ENCODE peak calls at places on chromosomes 6 and 20, in five cellular contexts. L, R, O, P and Y are unnamed samples.

GRCh38 chr20:5001174-5002076 is at the start of gene SLC23A2:
- DNase-seq in L (peak; percentile 83), R (no peak), O (peak; percentile 78), P (peak; percentile 61), Y (peak; percentile 53)

GRCh38 chr6:43940393-43941087 is 170.5 kb downstream of the VEGFA start:
- DNase-seq in L (no peak), R (no peak), O (no peak), P (no peak), Y (no peak)

GRCh38 chr6:4956625-4957024 is 47.2 kb downstream of the RPP40 start:
- DNase-seq in L (no peak), R (no peak), O (no peak), P (no peak), Y (no peak)

GRCh38 chr6:124223596-124223995 is 419.9 kb downstream of the NKAIN2 start:
- DNase-seq in L (no peak), R (peak; percentile 35), O (no peak), P (no peak), Y (no peak)

GRCh38 chr6:35757461-35758123 is 18.8 kb upstream of the CLPSL2 start:
- DNase-seq in L (no peak), R (no peak), O (peak; percentile 68), P (peak; percentile 25), Y (no peak)

GRCh38 chr20:2005359-2005758 is 11.5 kb upstream of the PDYN start:
- DNase-seq in L (no peak), R (no peak), O (no peak), P (no peak), Y (no peak)

GRCh38 chr6:48048460-48049146 is 62.4 kb downstream of the PTCHD4 start:
- DNase-seq in L (no peak), R (no peak), O (no peak), P (no peak), Y (no peak)

GRCh38 chr20:407097-407952 is 774 bp upstream of the RBCK1 start:
- DNase-seq in L (peak; percentile 58), R (no peak), O (peak; percentile 92), P (peak; percentile 83), Y (peak; percentile 77)

GRCh38 chr20:2379511-2380229 is 1.0 kb upstream of the TGM6 start:
- DNase-seq in L (no peak), R (no peak), O (no peak), P (no peak), Y (no peak)

GRCh38 chr20:58659841-58660240 is 8.8 kb downstream of the STX16 start:
- DNase-seq in L (no peak), R (no peak), O (no peak), P (no peak), Y (no peak)

GRCh38 chr6:35622283-35622682 is 66.4 kb downstream of the FKBP5 start:
- DNase-seq in L (no peak), R (no peak), O (no peak), P (no peak), Y (no peak)

GRCh38 chr20:1014471-1014870 is 12.4 kb upstream of the RSPO4 start:
- DNase-seq in L (no peak), R (no peak), O (no peak), P (no peak), Y (no peak)

GRCh38 chr20:1396264-1396663 is 3.4 kb upstream of the FKBP1A start:
- DNase-seq in L (no peak), R (no peak), O (no peak), P (no peak), Y (no peak)

GRCh38 chr6:16706029-16706428 is 55.2 kb downstream of the ATXN1 start:
- DNase-seq in L (no peak), R (no peak), O (no peak), P (no peak), Y (no peak)

GRCh38 chr6:97059473-97059872 is 134.9 kb downstream of the KLHL32 start:
- DNase-seq in L (peak; percentile 41), R (no peak), O (peak; percentile 68), P (no peak), Y (no peak)

GRCh38 chr6:35259946-35260626 is 551 bp downstream of the ZNF76 start:
- DNase-seq in L (peak; percentile 93), R (peak; percentile 27), O (peak; percentile 86), P (no peak), Y (no peak)

GRCh38 chr6:19303381-19303780 is 533.8 kb upstream of the ID4 start:
- DNase-seq in L (no peak), R (no peak), O (no peak), P (no peak), Y (no peak)

GRCh38 chr6:9647043-9647520 is 767.8 kb downstream of the TFAP2A start:
- DNase-seq in L (no peak), R (no peak), O (no peak), P (no peak), Y (no peak)

GRCh38 chr6:105900120-105900937 is 185.8 kb upstream of the PRDM1 start:
- DNase-seq in L (no peak), R (peak; percentile 18), O (no peak), P (no peak), Y (no peak)

GRCh38 chr6:138972226-138972665 is 15.8 kb downstream of the REPS1 start:
- DNase-seq in L (no peak), R (no peak), O (no peak), P (no peak), Y (peak; percentile 9)

GRCh38 chr20:25247100-25247665 is 702 bp upstream of the PYGB start:
- DNase-seq in L (no peak), R (no peak), O (no peak), P (peak; percentile 52), Y (peak; percentile 75)

GRCh38 chr6:144515761-144516160 is 230.6 kb downstream of the UTRN start:
- DNase-seq in L (no peak), R (no peak), O (no peak), P (no peak), Y (no peak)

GRCh38 chr20:7627734-7628663 is 312.3 kb downstream of the HAO1 start:
- DNase-seq in L (no peak), R (no peak), O (no peak), P (no peak), Y (no peak)

GRCh38 chr6:155150967-155151671 is 112.7 kb upstream of the CLDN20 start:
- DNase-seq in L (no peak), R (no peak), O (no peak), P (no peak), Y (no peak)

GRCh38 chr6:11110921-11111768 is at the start of gene ERVFRD-1:
- DNase-seq in L (no peak), R (no peak), O (no peak), P (no peak), Y (no peak)
- TF ChIP-seq CTCF in L (no peak), R (no peak), O (no peak), P (no peak), Y (no peak)

DNA sequence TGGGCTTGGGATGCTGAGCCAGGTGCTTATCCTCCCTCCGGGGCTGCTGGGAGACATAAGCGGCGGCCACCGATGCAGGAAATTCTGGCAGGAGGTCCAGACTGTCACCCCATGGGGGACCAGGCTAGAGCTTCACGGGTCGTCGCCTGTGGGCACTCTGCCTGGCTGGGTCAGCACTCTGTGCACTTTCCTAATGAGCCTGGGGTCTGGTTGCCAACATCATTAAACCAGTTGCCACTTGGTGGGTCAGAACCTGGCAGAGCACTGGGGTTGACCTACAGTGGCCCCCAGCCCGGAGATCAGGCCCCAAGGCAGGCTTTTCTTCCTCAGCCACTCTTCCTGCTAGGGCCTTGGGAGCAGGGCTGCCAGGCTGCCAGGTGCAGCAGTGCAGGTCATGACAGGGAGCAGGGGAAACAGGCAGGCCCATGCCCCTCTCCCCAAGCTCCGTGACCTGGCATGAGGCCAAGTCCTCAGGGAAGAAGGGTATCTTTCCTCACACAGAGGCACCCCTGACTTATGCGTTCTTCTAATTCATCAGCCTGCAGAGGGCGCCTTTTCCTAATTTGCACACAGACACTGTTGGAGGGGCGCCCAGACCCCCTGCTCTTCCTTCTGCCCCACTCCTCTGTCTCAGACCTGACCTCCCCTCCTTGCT is 154.5 kb upstream of the MLN start:
- DNase-seq in L (no peak), R (no peak), O (no peak), P (peak; percentile 47), Y (peak; percentile 58)
- TF ChIP-seq CTCF in L (no peak), R (peak; percentile 47), O (peak; percentile 26), P (peak; percentile 26), Y (peak; percentile 55)

GRCh38 chr20:63778857-63779256 is 39.3 kb downstream of the SLC2A4RG start:
- DNase-seq in L (no peak), R (no peak), O (no peak), P (no peak), Y (no peak)
- TF ChIP-seq CTCF in L (no peak), R (no peak), O (no peak), P (no peak), Y (no peak)

GRCh38 chr20:51678041-51678697 is 90.0 kb downstream of the ATP9A start:
- DNase-seq in L (no peak), R (no peak), O (no peak), P (peak; percentile 47), Y (peak; percentile 18)
- TF ChIP-seq CTCF in L (no peak), R (no peak), O (no peak), P (no peak), Y (peak; percentile 8)

GRCh38 chr6:90079555-90080490 is 185.6 kb downstream of the GJA10 start:
- DNase-seq in L (no peak), R (no peak), O (no peak), P (no peak), Y (no peak)

GRCh38 chr6:90086517-90086916 is 192.2 kb downstream of the GJA10 start:
- DNase-seq in L (no peak), R (peak; percentile 19), O (no peak), P (no peak), Y (no peak)

GRCh38 chr6:90080876-90081464 is 186.7 kb downstream of the GJA10 start:
- DNase-seq in L (peak; percentile 40), R (no peak), O (peak; percentile 22), P (no peak), Y (no peak)

GRCh38 chr6:90083891-90084290 is 189.6 kb downstream of the GJA10 start:
- DNase-seq in L (peak; percentile 81), R (no peak), O (peak; percentile 29), P (no peak), Y (no peak)

GRCh38 chr6:90082847-90083246 is 188.6 kb downstream of the GJA10 start:
- DNase-seq in L (no peak), R (no peak), O (no peak), P (no peak), Y (no peak)
- TF ChIP-seq CTCF in L (no peak), R (no peak), O (no peak), P (no peak), Y (no peak)

DNA sequence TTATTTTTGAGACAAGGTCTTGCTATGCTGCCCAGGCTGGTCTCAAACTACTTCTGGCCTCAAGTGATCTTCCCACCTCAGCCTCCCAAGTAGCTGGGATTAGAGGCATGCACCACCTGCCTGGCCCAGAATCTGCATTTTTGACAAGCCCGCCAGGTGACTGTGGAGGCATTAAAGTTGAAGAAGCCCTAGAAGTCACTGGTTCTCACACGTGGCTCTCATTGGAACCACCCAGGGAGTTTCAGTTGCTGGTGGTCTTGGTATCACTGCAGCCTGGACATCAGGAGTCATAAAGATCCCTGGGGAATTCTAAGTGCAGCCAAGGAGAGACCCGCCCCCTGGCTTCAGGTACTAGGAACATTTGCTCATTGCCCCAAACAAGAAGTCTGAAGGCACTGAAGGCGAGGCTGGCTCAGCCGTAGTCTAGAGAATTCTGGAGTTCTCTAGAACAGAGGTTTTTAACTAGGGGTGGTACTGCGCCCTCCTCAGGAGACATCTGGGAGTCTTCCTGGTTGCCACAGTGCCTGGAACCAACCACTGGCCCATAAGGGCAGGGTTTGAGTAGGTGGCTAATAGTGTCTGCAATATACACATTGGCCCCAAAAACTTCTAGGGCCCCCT is 182.8 kb downstream of the ZMYND8 start:
- DNase-seq in L (no peak), R (no peak), O (no peak), P (no peak), Y (no peak)
- TF ChIP-seq CTCF in L (no peak), R (peak; percentile 15), O (no peak), P (no peak), Y (no peak)